ENCODE peak calls at places on chromosomes 11 and 22, in four cellular contexts. W is fibroblast of lung, R is heart right ventricle, E is MM.1S. J is an unnamed sample.

GRCh38 chr11:66889974-66890373 is 33.1 kb downstream of the LRFN4 start:
- DNase-seq in W (peak), R (no peak), E (no peak), J (no peak)

GRCh38 chr11:131815631-131816030 is 445.2 kb downstream of the NTM start:
- DNase-seq in W (no peak), R (no peak), E (no peak), J (no peak)

GRCh38 chr11:6203327-6203726 is 2.0 kb upstream of the C11orf42 start:
- DNase-seq in W (no peak), R (no peak), E (peak), J (no peak)

GRCh38 chr11:101127699-101128570 is 1.7 kb downstream of the PGR start:
- DNase-seq in W (peak), R (peak), E (no peak), J (no peak)

GRCh38 chr22:33542722-33543121 is 377.6 kb downstream of the LARGE1 start:
- DNase-seq in W (no peak), R (no peak), E (no peak), J (no peak)

GRCh38 chr22:24099661-24100060 is 81.6 kb upstream of the SUSD2 start:
- DNase-seq in W (no peak), R (peak), E (no peak), J (no peak)

GRCh38 chr11:122612123-122612824 is 43.2 kb upstream of the UBASH3B start:
- DNase-seq in W (no peak), R (no peak), E (no peak), J (no peak)

GRCh38 chr11:43359432-43359818 is 705 bp downstream of the TTC17 start:
- DNase-seq in W (peak), R (no peak), E (peak), J (no peak)

GRCh38 chr22:49169074-49169744 is 658.5 kb downstream of the BRD1 start:
- DNase-seq in W (no peak), R (no peak), E (no peak), J (no peak)

GRCh38 chr11:79520086-79520485 is 79.3 kb upstream of the TENM4 start:
- DNase-seq in W (no peak), R (no peak), E (no peak), J (no peak)

GRCh38 chr11:128488471-128488870 is 98.9 kb downstream of the ETS1 start:
- DNase-seq in W (peak), R (no peak), E (no peak), J (no peak)

GRCh38 chr11:115919341-115920086 is 415.3 kb upstream of the CADM1 start:
- DNase-seq in W (peak), R (no peak), E (no peak), J (no peak)

GRCh38 chr11:27385245-27385644 is 22.2 kb upstream of the CCDC34 start:
- DNase-seq in W (peak), R (no peak), E (no peak), J (no peak)

GRCh38 chr11:120065176-120065575 is 72.7 kb downstream of the TRIM29 start:
- DNase-seq in W (no peak), R (no peak), E (no peak), J (no peak)

GRCh38 chr11:112321521-112322172 is 61.0 kb upstream of the PLET1 start:
- DNase-seq in W (peak), R (peak), E (peak), J (no peak)

GRCh38 chr11:73651661-73652045 is 5.3 kb downstream of the PLEKHB1 start:
- DNase-seq in W (no peak), R (no peak), E (no peak), J (no peak)

GRCh38 chr11:47437746-47438418 is 11.1 kb downstream of the RAPSN start:
- DNase-seq in W (no peak), R (peak), E (no peak), J (no peak)

GRCh38 chr11:104776501-104777170 is 121.6 kb downstream of the CASP12 start:
- DNase-seq in W (no peak), R (no peak), E (no peak), J (no peak)

GRCh38 chr22:41479671-41480396 is 10.9 kb downstream of the ACO2 start:
- DNase-seq in W (peak), R (no peak), E (no peak), J (no peak)

GRCh38 chr22:31055322-31056159 is 25.6 kb upstream of the SMTN start:
- DNase-seq in W (peak), R (peak), E (no peak), J (no peak)

GRCh38 chr11:35589281-35589680 is 29.0 kb upstream of the FJX1 start:
- DNase-seq in W (no peak), R (no peak), E (no peak), J (no peak)

GRCh38 chr11:95089620-95090542 is at the start of gene ENDOD1:
- DNase-seq in W (peak), R (peak), E (peak), J (peak)

GRCh38 chr11:73647459-73648100 is 1.2 kb downstream of the PLEKHB1 start:
- DNase-seq in W (peak), R (peak), E (peak), J (peak)

GRCh38 chr22:42379961-42380537 is 52.2 kb downstream of the NFAM1 start:
- DNase-seq in W (no peak), R (no peak), E (no peak), J (no peak)

GRCh38 chr11:82631722-82632630 is 101.7 kb downstream of the FAM181B start:
- DNase-seq in W (peak), R (no peak), E (no peak), J (no peak)

GRCh38 chr11:70882716-70883085 is 369.7 kb downstream of the SHANK2 start:
- DNase-seq in W (no peak), R (no peak), E (no peak), J (no peak)

GRCh38 chr11:104163100-104164027 is 583 bp downstream of the PDGFD start:
- DNase-seq in W (peak), R (peak), E (no peak), J (no peak)

GRCh38 chr11:68313574-68314202 is 1.3 kb downstream of the LRP5 start:
- DNase-seq in W (peak), R (no peak), E (no peak), J (no peak)

GRCh38 chr11:76218449-76219206 is 12.3 kb upstream of the WNT11 start:
- DNase-seq in W (no peak), R (no peak), E (no peak), J (no peak)

GRCh38 chr11:33463059-33463458 is 205.9 kb downstream of the HIPK3 start:
- DNase-seq in W (peak), R (no peak), E (no peak), J (no peak)

GRCh38 chr22:47772864-47773263 is 1010.4 kb downstream of the TBC1D22A start:
- DNase-seq in W (no peak), R (no peak), E (no peak), J (no peak)

DNA sequence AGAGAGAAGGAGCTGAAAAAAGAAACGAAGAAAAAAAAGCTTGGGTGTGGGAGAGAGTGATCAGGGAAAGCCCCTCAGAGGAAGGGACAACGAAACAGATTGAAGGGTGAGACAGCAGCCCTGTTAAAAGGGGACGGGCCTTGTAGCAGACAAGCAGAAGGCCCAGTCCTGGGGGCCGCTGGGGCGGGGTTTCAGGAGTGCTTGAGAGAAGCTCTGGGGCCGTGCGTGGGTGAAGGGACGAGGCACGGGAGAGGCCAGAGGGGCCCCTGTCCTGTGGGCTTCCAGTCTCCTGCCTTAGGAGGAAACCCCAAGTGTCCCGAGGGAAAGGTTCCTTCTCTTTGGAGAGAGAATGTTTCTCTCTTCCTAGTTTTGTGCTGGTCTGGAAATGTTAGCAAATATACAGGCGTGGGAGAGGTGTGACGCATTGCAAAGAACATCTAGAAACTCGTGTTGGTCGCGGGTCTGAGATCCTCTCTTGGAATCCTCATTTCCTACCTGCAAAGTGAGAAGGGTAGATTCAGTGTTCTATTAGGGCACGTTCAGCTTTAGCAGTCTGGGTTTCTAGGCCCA is 28.6 kb downstream of the ADAMTS15 start:
- DNase-seq in W (no peak), R (no peak), E (no peak), J (no peak)
- H3K27ac ChIP-seq in W (peak), R (peak), E (no peak), J (no peak)

DNA sequence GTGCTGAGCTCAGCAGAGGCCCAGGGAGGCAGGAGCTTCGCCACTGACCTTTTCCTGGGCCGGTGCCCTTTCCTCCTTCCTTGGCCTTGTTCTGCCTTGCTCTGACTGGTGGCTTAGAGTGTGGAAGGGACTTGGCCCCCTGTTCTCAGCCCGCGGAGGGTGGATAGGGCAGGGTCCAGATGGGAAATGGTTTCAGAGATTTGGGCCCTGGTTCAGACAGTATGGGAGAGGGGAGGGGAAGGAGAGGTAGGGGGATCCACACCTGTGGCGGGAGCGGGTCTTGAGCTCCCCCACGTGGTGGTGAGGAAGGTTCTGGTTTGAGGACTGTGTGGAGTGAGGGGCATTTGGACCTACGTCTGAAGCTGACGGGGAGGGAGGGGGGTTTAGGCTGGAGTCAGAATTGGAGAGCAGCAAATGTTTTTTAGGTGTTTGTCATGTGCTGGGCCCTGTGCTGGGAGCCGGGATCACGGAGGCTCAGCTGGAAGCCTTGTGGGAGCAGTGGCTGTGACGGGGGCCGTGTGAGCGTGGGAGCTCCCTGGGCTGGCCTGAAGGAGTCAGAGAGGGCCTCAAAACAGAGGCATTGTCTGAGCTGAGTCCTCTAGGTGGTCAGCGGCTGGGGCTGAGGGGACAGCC is 27.2 kb downstream of the SHANK3 start:
- DNase-seq in W (no peak), R (no peak), E (no peak), J (no peak)
- H3K27ac ChIP-seq in W (no peak), R (peak), E (no peak), J (peak)

GRCh38 chr11:69415411-69416122 is 65.9 kb upstream of the LINC01488 start:
- DNase-seq in W (no peak), R (no peak), E (no peak), J (no peak)
- H3K27ac ChIP-seq in W (no peak), R (peak), E (no peak), J (peak)

GRCh38 chr22:46149493-46149997 is 781 bp upstream of the PPARA start:
- DNase-seq in W (no peak), R (peak), E (peak), J (peak)

GRCh38 chr22:46148336-46148735 is 2.0 kb upstream of the PPARA start:
- DNase-seq in W (no peak), R (no peak), E (no peak), J (no peak)

GRCh38 chr22:46148885-46149492 is 1.3 kb upstream of the PPARA start:
- DNase-seq in W (no peak), R (no peak), E (no peak), J (no peak)

GRCh38 chr22:46150615-46151423 is 493 bp downstream of the PPARA start:
- DNase-seq in W (no peak), R (no peak), E (peak), J (peak)

DNA sequence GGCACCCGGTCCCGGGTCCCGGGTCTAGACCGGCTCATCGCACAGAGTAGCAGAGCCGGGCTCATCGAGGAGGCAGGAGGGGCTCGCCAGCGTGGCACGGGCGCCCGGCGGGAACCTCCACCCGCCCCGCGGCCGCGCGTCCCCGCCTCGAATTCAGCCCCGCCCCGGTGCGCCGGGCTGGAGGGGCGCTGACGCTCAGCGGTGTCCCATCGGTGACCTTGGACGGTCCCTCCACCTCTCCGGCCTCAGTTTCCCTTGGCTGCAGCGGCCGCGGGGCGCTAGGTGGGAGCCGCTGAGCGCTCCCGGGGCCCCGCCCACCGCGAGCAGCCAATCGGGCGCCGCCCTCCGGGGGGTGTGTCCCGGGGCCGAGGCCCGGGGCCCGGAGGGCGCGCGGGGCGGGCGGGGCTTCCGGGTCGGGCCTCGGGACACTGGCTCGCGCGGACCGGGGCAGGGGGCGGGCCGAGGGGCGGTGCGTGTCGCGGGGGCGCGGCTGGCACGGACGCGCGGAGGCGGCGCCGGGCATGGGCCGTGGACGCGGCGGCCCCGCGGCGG is at the start of gene PPARA:
- DNase-seq in W (peak), R (peak), E (peak), J (peak)
- H3K27ac ChIP-seq in W (peak), R (peak), E (peak), J (peak)

J was measured in substantia nigra.